ENCODE peak calls at places on chromosomes 13 and 19, in eight cellular contexts. X, C, E, T, S, G, R and D are unnamed samples.

GRCh38 chr13:27379694-27380596 is 44.5 kb upstream of the GTF3A start:
- DNase-seq in X (no peak), C (no peak), E (peak; percentile 62), T (peak; percentile 66), S (peak; percentile 69), G (no peak), R (peak; percentile 29), D (peak; percentile 44)

GRCh38 chr13:79533781-79534400 is 52.9 kb downstream of the NDFIP2 start:
- DNase-seq in X (no peak), C (no peak), E (no peak), T (no peak), S (no peak), G (no peak), R (no peak), D (no peak)

GRCh38 chr13:60887711-60888110 is 490.7 kb downstream of the TDRD3 start:
- DNase-seq in X (no peak), C (no peak), E (no peak), T (peak; percentile 14), S (no peak), G (no peak), R (no peak), D (no peak)

GRCh38 chr13:94784066-94784465 is 71.7 kb upstream of the SOX21 start:
- DNase-seq in X (no peak), C (no peak), E (no peak), T (no peak), S (no peak), G (no peak), R (no peak), D (no peak)

GRCh38 chr13:98221234-98221633 is 44.2 kb upstream of the RNF113B start:
- DNase-seq in X (no peak), C (no peak), E (peak; percentile 93), T (no peak), S (no peak), G (no peak), R (no peak), D (no peak)

GRCh38 chr13:99123101-99124045 is 77.3 kb upstream of the UBAC2 start:
- DNase-seq in X (no peak), C (peak; percentile 10), E (no peak), T (peak; percentile 84), S (no peak), G (no peak), R (no peak), D (no peak)

GRCh38 chr19:7478173-7478842 is 10.5 kb downstream of the PEX11G start:
- DNase-seq in X (no peak), C (no peak), E (no peak), T (no peak), S (no peak), G (no peak), R (no peak), D (no peak)

GRCh38 chr19:10327793-10328192 is 5.5 kb downstream of the RAVER1 start:
- DNase-seq in X (no peak), C (no peak), E (no peak), T (no peak), S (no peak), G (no peak), R (no peak), D (no peak)

GRCh38 chr19:2058570-2059421 is 7.8 kb upstream of the MKNK2 start:
- DNase-seq in X (no peak), C (no peak), E (no peak), T (no peak), S (no peak), G (no peak), R (no peak), D (no peak)

GRCh38 chr19:33665776-33666175 is 44.0 kb downstream of the CHST8 start:
- DNase-seq in X (no peak), C (no peak), E (no peak), T (no peak), S (no peak), G (no peak), R (no peak), D (no peak)

GRCh38 chr13:35994131-35994966 is 136.8 kb downstream of the DCLK1 start:
- DNase-seq in X (no peak), C (peak; percentile 53), E (no peak), T (peak; percentile 66), S (no peak), G (no peak), R (no peak), D (no peak)

GRCh38 chr19:29843180-29844051 is 31.6 kb downstream of the CCNE1 start:
- DNase-seq in X (peak; percentile 74), C (no peak), E (no peak), T (no peak), S (peak; percentile 17), G (peak; percentile 52), R (no peak), D (no peak)

GRCh38 chr13:49046534-49046933 is 70.8 kb downstream of the FNDC3A start:
- DNase-seq in X (no peak), C (no peak), E (no peak), T (no peak), S (no peak), G (no peak), R (no peak), D (no peak)

GRCh38 chr13:99431927-99432636 is 69.2 kb upstream of the TM9SF2 start:
- DNase-seq in X (no peak), C (no peak), E (no peak), T (no peak), S (no peak), G (no peak), R (no peak), D (peak; percentile 49)

GRCh38 chr19:45577111-45577905 is 7.3 kb downstream of the OPA3 start:
- DNase-seq in X (no peak), C (peak; percentile 88), E (no peak), T (peak; percentile 96), S (no peak), G (no peak), R (no peak), D (no peak)

GRCh38 chr19:17530586-17530985 is 19.1 kb downstream of the PGLS start:
- DNase-seq in X (no peak), C (no peak), E (peak; percentile 63), T (no peak), S (no peak), G (no peak), R (no peak), D (no peak)